ENCODE peak calls at places on chromosomes 11 and 22, in seven cellular contexts. M is stimulated activated CD8-positive, alpha-beta memory T cell treated with anti-CD3 and anti-CD28 coated beads, Interleukin-7, amount 100 ng/mL, for 1 hour; T is neural crest cell; W is nephron progenitor cell; F is NCI-H82; R is AG20443; P is Calu3. J is an unnamed sample.

GRCh38 chr11:46392421-46393230 is 1.1 kb upstream of the CHRM4 start:
- DNase-seq in F (peak; percentile 61), M (peak; percentile 55), W (peak; percentile 96), T (peak; percentile 85), R (peak; percentile 97), P (peak; percentile 89), J (peak; percentile 95)

GRCh38 chr22:27980424-27981148 is 61.5 kb upstream of the PITPNB start:
- DNase-seq in T (no peak), R (no peak), P (no peak), M (no peak), F (peak; percentile 39), W (peak; percentile 42), J (peak; percentile 50)

GRCh38 chr11:33272338-33273107 is 15.3 kb downstream of the HIPK3 start:
- DNase-seq in P (no peak), W (no peak), R (no peak), F (no peak), M (no peak), T (no peak), J (no peak)

GRCh38 chr11:64135711-64136110 is 30.2 kb downstream of the MACROD1 start:
- DNase-seq in R (no peak), M (no peak), W (no peak), T (no peak), F (no peak), P (no peak), J (no peak)

GRCh38 chr11:19714093-19714386 is 1.4 kb downstream of the NAV2 start:
- DNase-seq in F (no peak), W (no peak), R (no peak), T (no peak), P (no peak), M (no peak), J (peak; percentile 9)

GRCh38 chr11:11532574-11532973 is 89.2 kb downstream of the GALNT18 start:
- DNase-seq in F (no peak), M (no peak), P (no peak), W (no peak), T (no peak), R (peak; percentile 22), J (no peak)

GRCh38 chr11:2675540-2675939 is 24.3 kb downstream of the KCNQ1OT1 start:
- DNase-seq in F (no peak), M (no peak), W (no peak), R (no peak), T (no peak), P (no peak), J (peak; percentile 45)

GRCh38 chr11:824292-824880 is 3.3 kb upstream of the CRACR2B start:
- DNase-seq in R (no peak), P (no peak), T (no peak), W (no peak), M (no peak), F (peak; percentile 76), J (peak; percentile 72)

GRCh38 chr11:66142370-66143263 is 72.5 kb downstream of the PACS1 start:
- DNase-seq in F (no peak), M (no peak), W (no peak), P (peak; percentile 35), T (no peak), R (peak; percentile 40), J (no peak)

GRCh38 chr11:31422703-31423102 is 53.0 kb downstream of the DNAJC24 start:
- DNase-seq in M (no peak), R (no peak), W (no peak), T (no peak), P (no peak), F (no peak), J (no peak)

GRCh38 chr22:22516992-22517391 is 3.1 kb downstream of the ZNF280A start:
- DNase-seq in M (no peak), F (no peak), W (no peak), R (no peak), P (no peak), T (no peak), J (no peak)

GRCh38 chr11:116600930-116601329 is 171.9 kb downstream of the BUD13 start:
- DNase-seq in R (no peak), T (no peak), W (no peak), F (peak; percentile 15), P (no peak), M (no peak), J (no peak)

GRCh38 chr11:86279713-86280112 is 22.3 kb upstream of the HIKESHI start:
- DNase-seq in F (no peak), P (no peak), T (no peak), R (no peak), W (no peak), M (no peak), J (no peak)

GRCh38 chr11:1295591-1295990 is 13.8 kb downstream of the TOLLIP start:
- DNase-seq in P (no peak), R (no peak), F (no peak), T (no peak), W (no peak), M (no peak), J (no peak)

GRCh38 chr22:35349704-35350538 is 31.0 kb upstream of the HMOX1 start:
- DNase-seq in F (peak; percentile 60), M (no peak), R (peak; percentile 52), W (peak; percentile 32), T (no peak), P (no peak), J (peak; percentile 79)